ENCODE peak calls at places on chromosomes 3 and 15, in eight cellular contexts. Q is MM.1S, O is mesendoderm, V is fibroblast of lung, A is PC-3, Y is mammary epithelial cell, T is neural progenitor cell, L is HCT116. C is an unnamed sample.

GRCh38 chr3:149026718-149027117 is 35.4 kb downstream of the GYG1 start:
- DNase-seq in T (no peak), A (no peak), L (no peak), Q (no peak), Y (no peak), O (peak), V (no peak), C (no peak)

GRCh38 chr3:179244874-179245273 is 6.0 kb downstream of the KCNMB3 start:
- DNase-seq in V (no peak), O (peak), T (no peak), L (no peak), A (peak), Q (no peak), Y (no peak), C (no peak)

GRCh38 chr3:181757694-181758306 is 46.1 kb downstream of the SOX2 start:
- DNase-seq in Q (no peak), Y (no peak), T (peak), O (no peak), L (no peak), A (no peak), V (no peak), C (no peak)

GRCh38 chr3:195078891-195079440 is 192.0 kb downstream of the XXYLT1 start:
- DNase-seq in A (no peak), O (no peak), Y (no peak), L (no peak), V (no peak), Q (no peak), T (no peak), C (no peak)

GRCh38 chr15:90213123-90213817 is 12.1 kb downstream of the SEMA4B start:
- DNase-seq in O (peak), A (no peak), Y (peak), L (no peak), V (no peak), Q (no peak), T (no peak), C (no peak)

GRCh38 chr3:32105291-32106131 is 909 bp upstream of the GPD1L start:
- DNase-seq in V (peak), A (peak), L (no peak), Q (no peak), Y (peak), O (no peak), T (no peak), C (no peak)

GRCh38 chr3:57026918-57027317 is 33.5 kb upstream of the SPATA12 start:
- DNase-seq in A (no peak), L (no peak), V (peak), O (no peak), T (no peak), Q (no peak), Y (no peak), C (no peak)

GRCh38 chr3:149967067-149967685 is 3.5 kb downstream of the PFN2 start:
- DNase-seq in L (peak), A (peak), V (peak), Y (peak), Q (peak), O (peak), T (peak), C (no peak)

GRCh38 chr15:84874991-84875390 is 9.5 kb upstream of the SLC28A1 start:
- DNase-seq in L (no peak), Y (no peak), A (no peak), O (no peak), Q (no peak), V (no peak), T (no peak), C (no peak)

GRCh38 chr3:164401923-164402322 is 676.4 kb downstream of the SI start:
- DNase-seq in L (no peak), V (no peak), A (no peak), T (no peak), Y (no peak), Q (peak), O (no peak), C (no peak)

GRCh38 chr3:159246385-159246784 is 444.5 kb downstream of the MFSD1 start:
- DNase-seq in A (peak), O (no peak), L (no peak), Q (no peak), Y (no peak), V (no peak), T (no peak), C (no peak)

GRCh38 chr3:173529062-173529711 is 131.6 kb downstream of the NLGN1 start:
- DNase-seq in L (peak), T (peak), O (peak), A (peak), Y (peak), V (peak), Q (peak), C (no peak)

GRCh38 chr3:4990061-4990460 is 10.8 kb downstream of the BHLHE40 start:
- DNase-seq in Y (no peak), Q (no peak), O (no peak), L (no peak), A (no peak), V (no peak), T (no peak), C (no peak)

GRCh38 chr15:57667171-57667924 is 39.2 kb upstream of the POLR2M start:
- DNase-seq in L (no peak), Q (no peak), V (peak), O (peak), T (peak), A (peak), Y (peak), C (no peak)

GRCh38 chr3:5188419-5189405 is 1.2 kb downstream of the EDEM1 start:
- DNase-seq in T (peak), V (peak), O (peak), A (peak), L (no peak), Y (peak), Q (peak), C (no peak)

GRCh38 chr3:64595253-64595694 is 92.5 kb downstream of the ADAMTS9 start:
- DNase-seq in O (peak), L (no peak), V (peak), A (peak), Q (no peak), Y (peak), T (no peak), C (no peak)

GRCh38 chr15:94671845-94672524 is 440.6 kb downstream of the MCTP2 start:
- DNase-seq in T (peak), Y (no peak), Q (no peak), A (peak), O (peak), L (no peak), V (peak), C (no peak)

GRCh38 chr3:195160257-195160898 is 110.6 kb downstream of the XXYLT1 start:
- DNase-seq in T (no peak), Y (no peak), Q (no peak), V (peak), A (peak), O (peak), L (no peak), C (no peak)

GRCh38 chr3:53168175-53168923 is 7.3 kb downstream of the PRKCD start:
- DNase-seq in V (no peak), Y (no peak), O (no peak), A (no peak), L (no peak), T (peak), Q (no peak), C (no peak)

GRCh38 chr15:88003928-88004327 is 252.6 kb downstream of the NTRK3 start:
- DNase-seq in A (no peak), O (peak), V (no peak), L (no peak), Q (no peak), Y (peak), T (no peak), C (no peak)

GRCh38 chr15:43329222-43329959 is 982 bp downstream of the LCMT2 start:
- DNase-seq in Y (no peak), V (peak), O (peak), Q (no peak), T (peak), L (no peak), A (no peak), C (no peak)

GRCh38 chr3:182803596-182803995 is 10.3 kb downstream of the ATP11B start:
- DNase-seq in A (peak), Q (no peak), L (no peak), V (no peak), T (no peak), Y (no peak), O (no peak), C (no peak)
- H3K9ac ChIP-seq in A (no peak), Q (no peak), L (no peak), V (no peak), T (no peak), Y (no peak), O (no peak), C (no peak)

GRCh38 chr3:48852151-48852550 is 4.5 kb upstream of the PRKAR2A start:
- DNase-seq in O (no peak), V (no peak), Y (no peak), T (no peak), Q (no peak), A (no peak), L (no peak), C (no peak)

GRCh38 chr3:48847586-48848423 is at the start of gene PRKAR2A:
- DNase-seq in O (peak), A (peak), Y (peak), Q (peak), V (peak), L (peak), T (peak), C (no peak)

GRCh38 chr3:48847053-48847585 is 555 bp downstream of the PRKAR2A start:
- DNase-seq in O (peak), T (peak), V (peak), Q (peak), A (peak), L (peak), Y (peak), C (no peak)

GRCh38 chr3:48851407-48851806 is 3.7 kb upstream of the PRKAR2A start:
- DNase-seq in V (peak), T (peak), A (no peak), L (no peak), O (peak), Y (no peak), Q (no peak), C (no peak)

GRCh38 chr3:48848816-48849515 is 1.3 kb upstream of the PRKAR2A start:
- DNase-seq in Q (no peak), V (no peak), O (no peak), L (no peak), A (no peak), T (no peak), Y (no peak), C (no peak)
- H3K9ac ChIP-seq in Q (no peak), V (no peak), O (no peak), L (no peak), A (no peak), T (no peak), Y (no peak), C (no peak)

DNA sequence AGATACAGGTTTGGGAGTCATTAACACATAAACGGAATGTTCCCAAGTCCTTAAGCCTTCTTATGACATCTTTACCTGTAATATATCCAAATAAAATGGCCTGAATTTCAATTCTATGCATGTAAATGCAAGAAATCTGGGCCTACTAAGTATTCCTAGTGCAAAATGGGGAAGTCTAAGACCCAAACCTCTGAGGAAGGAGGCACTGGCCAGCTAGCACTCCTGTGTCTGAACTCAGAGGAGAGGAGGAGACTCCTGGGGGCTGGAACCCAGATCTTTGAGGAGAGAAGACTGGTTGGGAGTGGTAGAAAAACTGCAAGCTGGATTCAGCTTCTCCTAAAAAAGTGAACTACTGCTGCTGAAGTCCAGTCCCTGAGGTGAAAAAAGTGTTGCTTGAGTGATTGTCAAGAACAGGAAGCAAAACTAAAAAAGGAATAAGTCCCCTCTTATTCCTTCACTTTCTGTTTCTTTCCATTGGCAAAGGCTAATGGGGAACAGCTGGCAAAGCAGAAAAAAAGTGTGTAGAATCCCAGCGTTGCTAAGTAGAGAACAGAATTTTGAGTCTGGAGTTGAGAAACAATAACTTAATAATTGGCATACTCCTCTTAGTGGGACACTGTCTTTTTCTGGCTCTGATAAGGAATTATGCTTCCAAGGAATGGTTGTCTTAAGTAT is 54.8 kb upstream of the ATP2C1 start:
- DNase-seq in T (no peak), Q (no peak), O (no peak), L (no peak), V (no peak), Y (no peak), A (no peak), C (no peak)
- H3K9ac ChIP-seq in T (no peak), Q (peak), O (no peak), L (no peak), V (no peak), Y (no peak), A (no peak), C (no peak)

DNA sequence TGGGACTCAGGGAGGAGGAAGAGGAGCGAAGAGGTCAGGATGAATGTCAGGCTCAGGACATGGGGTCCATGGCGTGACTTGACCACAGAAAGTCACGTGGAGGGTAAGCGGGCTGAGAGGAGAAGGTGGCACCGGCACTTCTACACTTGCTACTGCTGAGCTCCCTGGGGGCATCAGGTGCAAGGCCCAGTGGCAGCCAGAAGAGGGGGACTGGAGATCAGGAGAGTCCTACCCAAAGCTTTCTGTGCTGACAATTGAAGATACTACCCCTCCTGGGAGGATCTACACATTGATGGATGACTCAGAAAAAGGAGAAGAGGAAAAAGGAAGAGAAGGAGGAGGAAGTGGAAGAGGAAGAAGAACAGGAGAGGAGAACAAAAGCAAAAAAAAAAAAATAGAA is 41.3 kb downstream of the MYO5C start:
- DNase-seq in Q (no peak), Y (no peak), V (no peak), L (no peak), T (no peak), O (peak), A (peak), C (no peak)
- H3K9ac ChIP-seq in Q (no peak), Y (no peak), V (no peak), L (no peak), T (no peak), O (no peak), A (no peak), C (no peak)